ENCODE peak calls at places on chromosomes 4 and X, in seven cellular contexts. C is tibial nerve; I is CD8-positive, alpha-beta memory T cell; M is naive thymus-derived CD4-positive, alpha-beta T cell; B is CD8-positive, alpha-beta T cell; G is Peyer's patch; E is heart left ventricle. L is an unnamed sample.

GRCh38 chr4:14309429-14309828 is 681.9 kb upstream of the BOD1L1 start:
- DNase-seq in C (no peak), I (no peak), M (no peak), B (no peak), G (no peak), E (no peak), L (no peak)

GRCh38 chr4:15718959-15719358 is 16.1 kb downstream of the BST1 start:
- DNase-seq in C (no peak), I (no peak), M (no peak), B (no peak), G (peak), E (no peak), L (no peak)

GRCh38 chrX:115912372-115912897 is 258.1 kb upstream of the AGTR2 start:
- DNase-seq in C (no peak), I (no peak), M (no peak), B (no peak), G (no peak), E (no peak), L (no peak)

GRCh38 chrX:39682778-39683177 is 415.0 kb downstream of the BCOR start:
- DNase-seq in C (no peak), I (no peak), M (no peak), B (no peak), G (no peak), E (no peak), L (no peak)

GRCh38 chr4:141331534-141332358 is 111.1 kb downstream of the ZNF330 start:
- DNase-seq in C (no peak), I (no peak), M (no peak), B (no peak), G (no peak), E (no peak), L (no peak)

GRCh38 chrX:154750301-154751120 is at the start of gene GAB3:
- DNase-seq in C (no peak), I (peak), M (peak), B (peak), G (peak), E (peak), L (no peak)

GRCh38 chr4:155582971-155583437 is 83.6 kb upstream of the GUCY1A1 start:
- DNase-seq in C (no peak), I (no peak), M (peak), B (no peak), G (no peak), E (no peak), L (no peak)

GRCh38 chr4:24126776-24127175 is 236.9 kb upstream of the PPARGC1A start:
- DNase-seq in C (no peak), I (no peak), M (no peak), B (no peak), G (no peak), E (no peak), L (no peak)

GRCh38 chr4:173505924-173506779 is 23.9 kb downstream of the HAND2 start:
- DNase-seq in C (no peak), I (no peak), M (no peak), B (no peak), G (no peak), E (peak), L (no peak)

GRCh38 chrX:56943264-56943663 is 52.1 kb downstream of the SPIN3 start:
- DNase-seq in C (no peak), I (no peak), M (no peak), B (no peak), G (no peak), E (no peak), L (no peak)

GRCh38 chr4:71148545-71148944 is 155.1 kb downstream of the DCK start:
- DNase-seq in C (no peak), I (no peak), M (no peak), B (no peak), G (no peak), E (no peak), L (no peak)

GRCh38 chr4:8729408-8730149 is 137.0 kb downstream of the CPZ start:
- DNase-seq in C (no peak), I (no peak), M (no peak), B (peak), G (peak), E (no peak), L (no peak)

GRCh38 chr4:110003401-110004187 is 90.9 kb downstream of the EGF start:
- DNase-seq in C (no peak), I (no peak), M (no peak), B (no peak), G (no peak), E (no peak), L (no peak)

GRCh38 chr4:7146764-7147071 is 45.6 kb upstream of the SORCS2 start:
- DNase-seq in C (no peak), I (no peak), M (no peak), B (no peak), G (no peak), E (no peak), L (no peak)

DNA sequence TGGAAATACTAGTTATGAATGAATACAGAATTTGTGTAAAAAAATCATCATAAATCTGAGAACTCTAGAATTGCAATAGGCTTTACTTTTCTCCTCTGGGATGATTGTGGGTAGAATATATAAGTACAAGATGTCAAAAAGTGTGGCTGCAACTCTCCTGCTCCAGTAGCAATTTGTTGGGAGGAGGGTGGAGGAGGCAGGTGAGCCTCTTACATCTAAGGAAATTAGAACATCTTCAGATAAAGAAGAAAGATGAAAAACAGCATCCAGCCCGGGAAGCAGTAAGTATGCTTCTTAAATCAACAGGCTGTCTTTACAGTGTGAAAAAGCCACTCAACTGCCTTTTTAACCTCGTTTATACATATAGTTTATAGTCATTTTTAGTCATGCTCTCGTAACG is 83.7 kb downstream of the ATP8A1 start:
- DNase-seq in C (no peak), I (no peak), M (no peak), B (no peak), G (no peak), E (no peak), L (no peak)
- H3K27ac ChIP-seq in C (no peak), I (no peak), M (no peak), B (no peak), G (no peak), E (no peak), L (no peak)

DNA sequence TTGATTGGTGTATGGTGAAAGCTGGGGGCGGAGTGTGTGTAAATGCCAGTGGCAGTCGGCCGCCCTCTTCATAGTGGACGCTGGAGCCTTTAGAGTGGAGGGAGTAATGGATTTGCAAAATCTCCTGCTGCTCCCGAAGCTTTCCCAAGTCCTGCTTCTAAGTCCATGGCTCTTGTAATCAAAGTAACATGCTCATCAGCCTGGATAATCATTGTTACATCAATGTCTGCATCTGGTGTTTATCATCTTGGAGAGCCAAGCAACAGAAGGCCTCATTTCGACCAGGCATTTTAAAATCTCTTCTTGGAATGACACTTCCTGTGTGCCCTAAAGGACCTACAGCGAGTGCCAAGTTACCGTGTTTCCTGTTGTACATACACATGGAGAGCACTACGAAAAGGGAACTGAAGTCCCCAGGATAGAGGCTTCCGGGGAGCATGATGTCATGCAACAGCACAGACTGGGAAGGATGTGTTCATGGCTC is 32.2 kb downstream of the UNC5C start:
- DNase-seq in C (no peak), I (no peak), M (no peak), B (no peak), G (no peak), E (no peak), L (no peak)
- H3K27ac ChIP-seq in C (no peak), I (no peak), M (no peak), B (no peak), G (no peak), E (peak), L (peak)

GRCh38 chr4:20700007-20700761 is at the start of gene PACRGL:
- DNase-seq in C (peak), I (peak), M (peak), B (peak), G (peak), E (peak), L (peak)
- H3K27ac ChIP-seq in C (peak), I (peak), M (peak), B (peak), G (peak), E (peak), L (peak)

DNA sequence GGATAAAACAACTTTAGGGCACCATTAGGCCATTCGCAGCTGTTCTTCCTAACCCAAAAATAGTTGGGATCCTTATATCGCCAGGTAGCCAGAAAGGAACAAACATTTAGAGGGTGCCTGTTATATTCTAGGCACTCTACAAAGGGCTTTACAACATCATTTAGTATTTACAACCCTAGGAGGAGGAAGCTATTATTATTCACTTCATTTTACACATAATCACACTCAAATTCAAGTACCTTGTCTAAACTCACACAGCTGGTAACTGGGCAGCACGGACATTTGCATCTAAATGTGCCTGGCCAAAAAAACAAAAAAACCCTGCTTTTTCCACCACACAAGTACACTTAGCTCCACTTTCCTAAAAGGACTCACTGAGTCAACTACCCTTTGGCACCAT is 18.4 kb upstream of the SAT1 start:
- DNase-seq in C (no peak), I (no peak), M (no peak), B (no peak), G (no peak), E (no peak), L (no peak)
- H3K27ac ChIP-seq in C (no peak), I (no peak), M (no peak), B (no peak), G (no peak), E (no peak), L (no peak)

GRCh38 chrX:45716747-45717146 is 516.1 kb upstream of the DIPK2B start:
- DNase-seq in C (no peak), I (no peak), M (no peak), B (no peak), G (no peak), E (no peak), L (no peak)
- H3K27ac ChIP-seq in C (no peak), I (no peak), M (no peak), B (no peak), G (no peak), E (no peak), L (no peak)

GRCh38 chrX:129741880-129742758 is 3.3 kb downstream of the XPNPEP2 start:
- DNase-seq in C (no peak), I (no peak), M (no peak), B (no peak), G (no peak), E (no peak), L (no peak)
- H3K27ac ChIP-seq in C (no peak), I (no peak), M (no peak), B (no peak), G (no peak), E (no peak), L (no peak)

L was measured in lung.